ENCODE peak calls at places on chromosome 13, in six cellular contexts. U is AG10803, R is astrocyte of the spinal cord, T is cardiac muscle cell, I is psoas muscle, H is DND-41. C is an unnamed sample.

GRCh38 chr13:75841905-75842304 is 205.8 kb downstream of the LMO7 start:
- DNase-seq in U (no peak), R (no peak), T (no peak), I (no peak), H (peak), C (no peak)

GRCh38 chr13:85520445-85520844 is 278.8 kb downstream of the SLITRK6 start:
- DNase-seq in U (peak), R (no peak), T (no peak), I (no peak), H (no peak), C (no peak)

GRCh38 chr13:49877629-49878218 is 58.4 kb downstream of the SPRYD7 start:
- DNase-seq in U (no peak), R (peak), T (peak), I (no peak), H (no peak), C (peak)

GRCh38 chr13:95207769-95208366 is 93.4 kb downstream of the ABCC4 start:
- DNase-seq in U (no peak), R (no peak), T (no peak), I (no peak), H (no peak), C (no peak)

GRCh38 chr13:93625536-93625935 is 398.9 kb downstream of the GPC6 start:
- DNase-seq in U (no peak), R (no peak), T (no peak), I (no peak), H (no peak), C (no peak)

GRCh38 chr13:50685491-50685890 is 158.0 kb downstream of the DLEU7 start:
- DNase-seq in U (peak), R (peak), T (peak), I (peak), H (peak), C (no peak)

GRCh38 chr13:31587696-31588266 is 151.5 kb upstream of the RXFP2 start:
- DNase-seq in U (peak), R (peak), T (no peak), I (no peak), H (no peak), C (no peak)

GRCh38 chr13:110615005-110615321 is 382 bp upstream of the NAXD start:
- DNase-seq in U (no peak), R (no peak), T (no peak), I (no peak), H (no peak), C (no peak)

GRCh38 chr13:33057019-33057785 is 41.0 kb downstream of the KL start:
- DNase-seq in U (peak), R (peak), T (no peak), I (no peak), H (no peak), C (peak)

GRCh38 chr13:33017410-33017929 is 1.2 kb downstream of the KL start:
- DNase-seq in U (peak), R (peak), T (peak), I (peak), H (no peak), C (no peak)

GRCh38 chr13:39259371-39259770 is 221.1 kb downstream of the NHLRC3 start:
- DNase-seq in U (no peak), R (no peak), T (no peak), I (no peak), H (no peak), C (no peak)

GRCh38 chr13:92175330-92175729 is 776.9 kb downstream of the GPC5 start:
- DNase-seq in U (peak), R (peak), T (peak), I (no peak), H (peak), C (no peak)

GRCh38 chr13:37942929-37943328 is 73.4 kb upstream of the TRPC4 start:
- DNase-seq in U (no peak), R (no peak), T (no peak), I (no peak), H (no peak), C (no peak)

GRCh38 chr13:37945651-37946575 is 76.3 kb upstream of the TRPC4 start:
- DNase-seq in U (no peak), R (no peak), T (no peak), I (no peak), H (no peak), C (no peak)

GRCh38 chr13:37947419-37948140 is 78.0 kb upstream of the TRPC4 start:
- DNase-seq in U (no peak), R (no peak), T (no peak), I (no peak), H (no peak), C (no peak)

DNA sequence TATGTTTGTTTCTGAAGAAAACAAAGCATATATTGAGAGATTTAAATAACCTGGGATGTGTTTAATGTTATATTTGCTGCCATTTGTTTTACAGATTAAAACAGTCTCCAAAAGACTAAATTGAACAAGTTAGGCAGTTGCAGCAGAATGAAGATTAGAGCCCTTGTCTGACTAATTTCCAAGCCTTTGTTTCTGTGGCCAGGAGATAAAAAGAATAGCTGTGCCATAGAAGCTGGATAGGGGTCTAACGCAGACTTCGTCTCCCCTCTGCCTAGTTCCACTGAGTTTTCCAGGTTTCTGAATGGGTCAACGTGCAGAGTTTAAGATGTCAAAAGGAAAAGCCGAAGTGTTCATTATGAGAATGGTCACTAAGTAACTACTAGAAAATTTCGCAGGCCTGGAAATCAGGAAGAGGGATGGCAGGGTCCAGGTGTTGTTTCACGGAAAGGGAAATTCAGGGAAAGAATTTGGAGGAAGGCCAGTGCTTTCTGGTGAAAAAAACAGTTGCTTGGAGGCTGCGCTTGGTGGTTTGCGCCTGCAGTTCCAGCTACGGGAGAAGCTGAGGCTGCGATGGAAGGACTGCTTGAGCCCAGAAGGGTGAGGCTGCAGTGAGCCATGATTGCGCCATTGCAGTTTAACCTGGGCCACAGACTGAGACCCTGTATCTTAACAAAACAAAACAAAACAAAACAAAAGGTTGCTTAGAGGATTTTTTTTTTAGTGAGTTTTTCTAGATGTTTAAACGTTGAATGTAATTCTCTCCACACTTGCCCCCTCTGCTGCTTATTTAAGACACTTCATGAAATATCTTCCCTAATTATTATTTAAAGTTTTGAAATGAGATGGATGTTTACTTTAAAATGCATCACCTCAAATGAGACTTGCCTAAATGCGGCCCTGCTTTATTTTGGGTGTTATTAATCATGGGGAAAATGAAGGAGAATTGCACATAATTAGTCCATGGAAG is 75.2 kb upstream of the TRPC4 start:
- DNase-seq in U (peak), R (peak), T (no peak), I (no peak), H (no peak), C (no peak)
- TF ChIP-seq CTCF in U (peak), R (no peak), T (peak), I (no peak), H (no peak), C (peak)

GRCh38 chr13:23743269-23743668 is 145.9 kb downstream of the MIPEP start:
- DNase-seq in U (no peak), R (no peak), T (no peak), I (no peak), H (peak), C (no peak)

GRCh38 chr13:23740002-23740401 is 149.2 kb downstream of the MIPEP start:
- DNase-seq in U (no peak), R (no peak), T (no peak), I (no peak), H (no peak), C (no peak)

GRCh38 chr13:23744315-23744714 is 144.9 kb downstream of the MIPEP start:
- DNase-seq in U (no peak), R (no peak), T (no peak), I (no peak), H (no peak), C (no peak)

GRCh38 chr13:23743717-23744116 is 145.5 kb downstream of the MIPEP start:
- DNase-seq in U (no peak), R (no peak), T (no peak), I (no peak), H (no peak), C (no peak)

GRCh38 chr13:23741879-23742510 is 147.2 kb downstream of the MIPEP start:
- DNase-seq in U (no peak), R (no peak), T (no peak), I (no peak), H (no peak), C (no peak)
- TF ChIP-seq CTCF in U (peak), R (peak), T (peak), I (peak), H (peak), C (peak)

GRCh38 chr13:79547211-79547610 is 66.3 kb downstream of the NDFIP2 start:
- DNase-seq in U (no peak), R (no peak), T (no peak), I (no peak), H (no peak), C (no peak)

GRCh38 chr13:79543883-79544282 is 62.9 kb downstream of the NDFIP2 start:
- DNase-seq in U (no peak), R (no peak), T (no peak), I (no peak), H (no peak), C (no peak)

GRCh38 chr13:79547821-79548220 is 66.9 kb downstream of the NDFIP2 start:
- DNase-seq in U (no peak), R (no peak), T (no peak), I (no peak), H (no peak), C (no peak)

GRCh38 chr13:79549355-79550106 is 68.6 kb downstream of the NDFIP2 start:
- DNase-seq in U (peak), R (peak), T (no peak), I (no peak), H (no peak), C (no peak)

DNA sequence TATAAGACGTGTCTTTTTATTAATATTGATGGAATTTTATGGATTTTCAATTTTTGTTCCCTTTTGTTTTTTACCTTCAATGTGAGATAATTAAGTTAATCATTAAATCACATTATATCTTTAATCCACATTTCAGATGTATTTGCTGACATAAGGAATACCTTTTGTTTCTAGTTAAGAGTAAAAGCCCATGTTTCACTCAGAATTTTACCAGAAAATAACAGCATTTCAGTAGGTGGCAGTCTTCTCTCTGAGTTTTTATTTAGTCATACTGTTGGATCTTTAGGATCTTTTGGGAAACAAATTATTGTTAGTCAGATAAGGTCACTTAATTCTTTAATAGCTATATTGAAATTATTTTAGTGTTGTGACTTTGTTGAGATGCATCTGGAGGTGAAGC is 67.9 kb downstream of the NDFIP2 start:
- DNase-seq in U (peak), R (peak), T (no peak), I (no peak), H (no peak), C (peak)
- TF ChIP-seq CTCF in U (peak), R (peak), T (peak), I (peak), H (peak), C (peak)

DNA sequence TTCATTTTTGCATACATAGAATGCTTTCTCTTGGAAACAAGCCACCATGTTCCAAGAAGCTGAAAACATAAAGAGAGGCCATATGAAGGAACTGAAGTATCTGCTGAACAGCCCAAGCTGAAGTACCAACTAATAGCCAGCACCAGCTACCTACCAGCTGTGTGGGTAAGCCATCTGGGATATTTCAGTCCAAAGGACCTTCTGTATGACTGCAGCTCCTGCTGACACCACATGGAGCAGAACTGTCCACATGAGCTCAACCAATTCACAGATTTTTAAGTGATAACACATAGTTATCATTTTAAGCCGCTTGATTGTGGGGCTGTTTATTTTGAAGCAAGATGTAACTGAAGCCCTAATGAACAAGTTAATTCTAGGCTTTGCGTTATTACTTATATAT is 621.1 kb upstream of the KLHL1 start:
- DNase-seq in U (no peak), R (no peak), T (no peak), I (no peak), H (no peak), C (no peak)
- TF ChIP-seq CTCF in U (no peak), R (no peak), T (no peak), I (no peak), H (no peak), C (no peak)